ENCODE peak calls at places on chromosomes 2 and 18, in six cellular contexts. G is ELF-1; J is NCI-H1105 treated with DMSO at 0.1 percent for 48 hours; K is A172; B is AML-193; O is stimulated activated naive CD4-positive, alpha-beta T cell. V is an unnamed sample.

GRCh38 chr2:112480540-112481049 is 1.4 kb upstream of the TTL start:
- DNase-seq in G (no peak), J (no peak), B (peak; percentile 21), K (no peak), O (peak; percentile 15), V (no peak)

GRCh38 chr2:158999458-158999857 is 31.0 kb downstream of the TANC1 start:
- DNase-seq in G (no peak), K (peak; percentile 45), B (no peak), J (no peak), O (no peak), V (peak; percentile 47)

GRCh38 chr2:186687774-186688173 is 6.1 kb upstream of the FAM171B start:
- DNase-seq in K (no peak), G (no peak), J (peak; percentile 85), B (no peak), O (no peak), V (peak; percentile 10)

GRCh38 chr18:37335337-37335736 is 230.3 kb downstream of the CELF4 start:
- DNase-seq in B (no peak), G (peak; percentile 56), K (no peak), J (no peak), O (no peak), V (peak; percentile 25)

GRCh38 chr2:122389694-122390093 is 634.2 kb downstream of the TSN start:
- DNase-seq in O (no peak), G (no peak), B (no peak), J (no peak), K (no peak), V (no peak)

GRCh38 chr2:163247151-163247872 is 408.7 kb upstream of the KCNH7 start:
- DNase-seq in G (peak; percentile 5), J (peak; percentile 12), K (no peak), O (no peak), B (no peak), V (no peak)

GRCh38 chr2:39625927-39626270 is 39.8 kb upstream of the TMEM178A start:
- DNase-seq in G (no peak), B (no peak), K (no peak), J (no peak), O (no peak), V (no peak)

GRCh38 chr2:127675335-127676261 is at the start of gene LIMS2:
- DNase-seq in B (no peak), G (no peak), O (no peak), J (peak; percentile 30), K (peak; percentile 49), V (peak; percentile 25)

GRCh38 chr2:180733330-180733729 is 247.1 kb upstream of the UBE2E3 start:
- DNase-seq in G (no peak), K (no peak), O (no peak), J (no peak), B (no peak), V (no peak)

GRCh38 chr2:41998789-41999470 is 48.9 kb upstream of the PKDCC start:
- DNase-seq in B (no peak), G (peak; percentile 22), K (no peak), J (no peak), O (no peak), V (peak; percentile 74)

GRCh38 chr18:57813245-57813644 is 10.1 kb upstream of the ATP8B1 start:
- DNase-seq in J (no peak), B (no peak), K (peak; percentile 92), G (no peak), O (no peak), V (peak; percentile 91)

GRCh38 chr18:54183390-54183789 is 41.1 kb downstream of the MBD2 start:
- DNase-seq in B (no peak), J (no peak), K (no peak), G (no peak), O (no peak), V (no peak)

GRCh38 chr2:98608962-98609604 is 694 bp downstream of the UNC50 start:
- DNase-seq in J (no peak), B (no peak), G (peak; percentile 45), K (peak; percentile 22), O (peak; percentile 11), V (peak; percentile 52)

GRCh38 chr2:115165529-115166109 is 723.2 kb downstream of the DPP10 start:
- DNase-seq in J (peak; percentile 65), B (peak; percentile 28), G (peak; percentile 22), K (peak; percentile 35), O (no peak), V (peak; percentile 53)

GRCh38 chr2:169363027-169363569 is 764 bp upstream of the LRP2 start:
- DNase-seq in B (no peak), K (no peak), G (no peak), J (no peak), O (no peak), V (peak; percentile 4)

GRCh38 chr2:240856151-240856980 is 12.3 kb upstream of the AGXT start:
- DNase-seq in B (no peak), J (no peak), O (no peak), G (peak; percentile 57), K (no peak), V (peak; percentile 5)

GRCh38 chr2:154324601-154325000 is 373.9 kb upstream of the KCNJ3 start:
- DNase-seq in B (no peak), J (no peak), G (no peak), O (no peak), K (no peak), V (no peak)

GRCh38 chr2:120625865-120626560 is 109.7 kb upstream of the GLI2 start:
- DNase-seq in J (no peak), B (no peak), G (no peak), K (peak; percentile 34), O (no peak), V (no peak)

GRCh38 chr2:46445561-46445960 is 33.8 kb upstream of the TMEM247 start:
- DNase-seq in O (no peak), J (no peak), B (no peak), G (no peak), K (no peak), V (no peak)

GRCh38 chr2:215698566-215698965 is 262.7 kb upstream of the FN1 start:
- DNase-seq in J (no peak), K (no peak), O (no peak), G (no peak), B (no peak), V (peak; percentile 81)

GRCh38 chr18:57134564-57135211 is 12.2 kb upstream of the BOD1L2 start:
- DNase-seq in O (no peak), G (no peak), K (no peak), B (peak; percentile 13), J (no peak), V (no peak)

GRCh38 chr2:86039178-86039962 is 66.3 kb downstream of the POLR1A start:
- DNase-seq in O (peak; percentile 34), B (no peak), G (no peak), K (no peak), J (no peak), V (no peak)

GRCh38 chr18:47594621-47595086 is 335.8 kb downstream of the SMAD2 start:
- DNase-seq in J (peak; percentile 91), O (no peak), K (no peak), G (no peak), B (no peak), V (no peak)

GRCh38 chr2:196565982-196566381 is 73.5 kb upstream of the CCDC150 start:
- DNase-seq in G (no peak), J (no peak), O (no peak), B (no peak), K (no peak), V (no peak)

GRCh38 chr18:27004056-27004829 is 138.7 kb upstream of the AQP4 start:
- DNase-seq in G (no peak), K (no peak), O (no peak), J (peak; percentile 33), B (no peak), V (peak; percentile 24)

GRCh38 chr18:48023334-48024008 is 93.0 kb upstream of the SMAD2 start:
- DNase-seq in B (peak; percentile 34), K (peak; percentile 86), J (peak; percentile 83), O (no peak), G (peak; percentile 68), V (peak; percentile 80)

V was measured in fibroblast of pulmonary artery.